ENCODE peak calls at places on chromosomes 2 and 18, in eight cellular contexts. Z is NCI-H774, W is PC-9, C is psoas muscle, H is upper lobe of right lung, U is coronary artery, Q is kidney tubule cell, F is keratinocyte. A is an unnamed sample.
A peak's percentile ranks its signal among the peaks of the same experiment; 100 is the strongest.

GRCh38 chr2:78644849-78645248 is 380.7 kb upstream of the REG3G start:
- DNase-seq in Q (peak; percentile 5), W (no peak), H (no peak), Z (no peak), U (no peak), F (no peak), C (no peak), A (no peak)

GRCh38 chr2:42569116-42569711 is 782 bp downstream of the MTA3 start:
- DNase-seq in Q (peak; percentile 20), C (peak; percentile 55), W (no peak), H (no peak), U (peak; percentile 52), Z (peak; percentile 18), F (no peak), A (peak; percentile 43)

GRCh38 chr2:228318218-228318617 is 136.7 kb upstream of the SPHKAP start:
- DNase-seq in C (no peak), H (no peak), F (no peak), U (no peak), Q (peak; percentile 41), W (peak; percentile 15), Z (no peak), A (no peak)

GRCh38 chr2:69020496-69020895 is 7.5 kb downstream of the ANTXR1 start:
- DNase-seq in Z (no peak), H (no peak), C (no peak), U (no peak), F (no peak), W (no peak), Q (no peak), A (no peak)

GRCh38 chr2:2828774-2829368 is 497.8 kb upstream of the MYT1L start:
- DNase-seq in C (peak; percentile 68), Z (no peak), W (no peak), U (peak; percentile 62), H (no peak), F (no peak), Q (no peak), A (peak; percentile 37)

GRCh38 chr2:108575132-108575966 is 41.1 kb downstream of the LIMS1 start:
- DNase-seq in Q (peak; percentile 79), U (no peak), F (no peak), Z (no peak), H (no peak), W (no peak), C (no peak), A (peak; percentile 94)

GRCh38 chr18:35936951-35937350 is 35.5 kb upstream of the RMP24 start:
- DNase-seq in F (no peak), W (no peak), U (no peak), Z (no peak), Q (no peak), H (no peak), C (no peak), A (no peak)

GRCh38 chr18:48140738-48141137 is 210.3 kb upstream of the SMAD2 start:
- DNase-seq in H (no peak), U (no peak), Z (no peak), C (no peak), W (no peak), F (no peak), Q (no peak), A (no peak)

GRCh38 chr2:71348302-71348701 is 16.7 kb downstream of the ZNF638 start:
- DNase-seq in W (no peak), Q (peak; percentile 7), H (no peak), C (no peak), U (no peak), Z (no peak), F (no peak), A (no peak)

GRCh38 chr18:13527256-13527655 is 199.1 kb downstream of the FAM210A start:
- DNase-seq in H (no peak), W (no peak), U (no peak), F (no peak), C (no peak), Q (no peak), Z (no peak), A (no peak)

A was measured in SJSA1.